ENCODE peak calls at places on chromosomes 7 and 10, in five cellular contexts. N is astrocyte of the cerebellum, H is tibial artery, C is gastrocnemius medialis, O is HCT116. W is an unnamed sample.

GRCh38 chr10:62007145-62007544 is 105.6 kb downstream of the ARID5B start:
- DNase-seq in N (no peak), H (no peak), C (no peak), O (no peak), W (no peak)

GRCh38 chr7:73721237-73721848 is 1.9 kb upstream of the STX1A start:
- DNase-seq in N (no peak), H (peak; percentile 92), C (peak; percentile 91), O (no peak), W (no peak)

GRCh38 chr10:78750418-78750817 is 318.3 kb upstream of the ZMIZ1 start:
- DNase-seq in N (peak; percentile 20), H (no peak), C (no peak), O (no peak), W (no peak)

GRCh38 chr10:35194906-35195305 is 68.3 kb downstream of the CREM start:
- DNase-seq in N (peak; percentile 20), H (no peak), C (no peak), O (peak; percentile 18), W (no peak)

GRCh38 chr7:110637252-110637651 is 453.7 kb upstream of the LRRN3 start:
- DNase-seq in N (no peak), H (no peak), C (no peak), O (no peak), W (no peak)

GRCh38 chr7:5827755-5828154 is 46.3 kb upstream of the RNF216 start:
- DNase-seq in N (no peak), H (no peak), C (no peak), O (peak; percentile 16), W (no peak)

GRCh38 chr10:112446055-112446854 is 459 bp downstream of the ZDHHC6 start:
- DNase-seq in N (no peak), H (no peak), C (no peak), O (no peak), W (no peak)

GRCh38 chr10:86164216-86164774 is 202.3 kb downstream of the GRID1 start:
- DNase-seq in N (no peak), H (peak; percentile 23), C (no peak), O (no peak), W (no peak)

GRCh38 chr7:117873056-117873932 is at the start of gene CTTNBP2:
- DNase-seq in N (peak; percentile 36), H (peak; percentile 74), C (peak; percentile 14), O (peak; percentile 6), W (peak; percentile 73)

GRCh38 chr7:155644971-155645509 is 579 bp downstream of the RBM33 start:
- DNase-seq in N (no peak), H (peak; percentile 68), C (peak; percentile 35), O (no peak), W (no peak)

GRCh38 chr10:28666751-28667467 is 10.4 kb upstream of the BAMBI start:
- DNase-seq in N (no peak), H (no peak), C (no peak), O (no peak), W (no peak)

DNA sequence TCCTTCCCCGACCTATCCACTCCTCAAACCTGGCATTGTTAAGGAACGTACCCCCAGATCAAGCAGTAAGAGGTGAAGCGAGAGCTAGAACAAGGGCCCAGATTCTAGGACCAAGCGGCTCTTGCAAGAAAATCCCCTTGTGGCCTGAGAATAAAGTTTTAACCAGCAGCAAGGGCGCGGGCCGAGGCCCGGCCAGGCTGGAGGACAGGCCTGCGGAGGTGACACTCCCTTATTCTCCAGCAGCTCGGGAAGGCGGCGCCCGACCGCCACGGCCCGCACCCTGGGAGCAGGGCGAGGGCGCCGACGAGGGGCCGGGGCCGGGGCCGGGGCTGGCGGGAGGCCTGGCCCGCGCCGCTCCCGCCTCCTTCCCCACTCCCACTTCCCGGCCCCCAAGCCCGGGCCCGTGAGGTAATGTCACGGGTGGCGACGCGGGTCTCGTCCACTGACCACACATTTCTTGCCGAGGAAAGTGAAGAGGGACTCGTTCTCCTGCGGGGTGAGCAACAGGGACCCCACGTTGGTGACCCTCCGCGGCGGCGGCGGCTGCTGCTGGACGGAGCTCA is 551 bp downstream of the WASL start:
- DNase-seq in N (no peak), H (peak; percentile 70), C (peak; percentile 41), O (no peak), W (peak; percentile 77)
- TF ChIP-seq CTCF in N (no peak), H (no peak), C (no peak), O (no peak), W (no peak)

GRCh38 chr10:114499630-114500190 is 95.4 kb upstream of the AFAP1L2 start:
- DNase-seq in N (no peak), H (no peak), C (no peak), O (no peak), W (no peak)
- H3K4me3 ChIP-seq in N (no peak overlapping the region), H (no peak overlapping the region), C (no peak overlapping the region), O (no peak overlapping the region), W (no peak overlapping the region)

GRCh38 chr7:265192-265997 is 24.6 kb upstream of the FOXL3 start:
- DNase-seq in N (no peak), H (no peak), C (no peak), O (no peak), W (no peak)

GRCh38 chr7:264541-265191 is 25.3 kb upstream of the FOXL3 start:
- DNase-seq in N (no peak), H (no peak), C (no peak), O (no peak), W (no peak)

GRCh38 chr7:268991-269390 is 21.0 kb upstream of the FOXL3 start:
- DNase-seq in N (no peak), H (no peak), C (no peak), O (no peak), W (no peak)

GRCh38 chr7:265998-266850 is 23.7 kb upstream of the FOXL3 start:
- DNase-seq in N (no peak), H (no peak), C (no peak), O (no peak), W (no peak)

DNA sequence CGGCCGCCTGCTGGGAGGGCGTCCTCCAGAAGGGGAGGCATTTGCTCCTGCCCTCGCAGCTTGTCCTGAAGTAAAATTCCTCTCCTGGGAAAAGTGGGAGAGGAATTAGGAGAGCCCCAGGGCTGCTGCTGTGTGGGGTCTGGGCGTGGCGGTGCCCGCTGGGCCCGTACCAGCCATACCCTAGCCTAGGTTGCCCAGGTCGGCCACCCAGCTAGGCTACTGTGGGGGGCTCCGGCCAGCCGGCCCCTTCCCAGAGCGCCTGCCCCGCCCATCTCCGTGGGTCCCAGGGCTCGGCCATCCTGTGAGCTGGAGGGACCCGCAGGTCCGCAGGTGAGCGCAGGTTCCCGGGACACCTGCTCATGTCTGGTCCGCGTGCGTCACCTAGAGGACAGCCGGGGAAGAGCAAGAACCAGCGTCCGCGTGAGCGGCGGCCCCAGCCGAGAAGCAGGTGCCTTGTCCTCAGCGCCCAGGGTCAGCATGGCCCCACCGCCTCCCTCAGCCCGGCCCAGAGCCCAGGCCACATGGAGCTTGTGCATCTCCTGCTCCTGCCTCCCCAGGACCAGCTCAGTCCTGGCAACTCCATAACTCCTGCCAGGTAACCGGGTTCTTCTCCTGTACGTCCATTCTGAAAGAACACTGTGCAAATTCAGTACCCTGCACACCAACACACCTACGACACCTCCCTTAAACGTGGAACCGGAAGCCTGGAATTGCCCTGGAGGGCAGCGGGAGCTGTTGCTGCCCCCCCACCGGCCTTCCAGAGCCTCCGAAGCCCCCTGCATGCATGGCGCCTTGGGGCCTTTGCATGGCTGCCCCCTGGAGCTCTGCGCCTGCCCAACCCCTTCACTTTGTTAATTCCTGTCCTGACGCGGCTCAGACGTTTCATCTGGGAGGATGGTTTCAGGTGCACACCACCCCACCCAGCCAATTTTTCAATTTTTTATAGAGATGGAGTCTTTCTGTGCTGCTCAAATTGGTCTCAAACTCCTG is 22.8 kb upstream of the FOXL3 start:
- DNase-seq in N (no peak), H (no peak), C (no peak), O (no peak), W (no peak)
- TF ChIP-seq CTCF in N (no peak), H (peak; percentile 49), C (peak; percentile 71), O (peak; percentile 23), W (no peak)

DNA sequence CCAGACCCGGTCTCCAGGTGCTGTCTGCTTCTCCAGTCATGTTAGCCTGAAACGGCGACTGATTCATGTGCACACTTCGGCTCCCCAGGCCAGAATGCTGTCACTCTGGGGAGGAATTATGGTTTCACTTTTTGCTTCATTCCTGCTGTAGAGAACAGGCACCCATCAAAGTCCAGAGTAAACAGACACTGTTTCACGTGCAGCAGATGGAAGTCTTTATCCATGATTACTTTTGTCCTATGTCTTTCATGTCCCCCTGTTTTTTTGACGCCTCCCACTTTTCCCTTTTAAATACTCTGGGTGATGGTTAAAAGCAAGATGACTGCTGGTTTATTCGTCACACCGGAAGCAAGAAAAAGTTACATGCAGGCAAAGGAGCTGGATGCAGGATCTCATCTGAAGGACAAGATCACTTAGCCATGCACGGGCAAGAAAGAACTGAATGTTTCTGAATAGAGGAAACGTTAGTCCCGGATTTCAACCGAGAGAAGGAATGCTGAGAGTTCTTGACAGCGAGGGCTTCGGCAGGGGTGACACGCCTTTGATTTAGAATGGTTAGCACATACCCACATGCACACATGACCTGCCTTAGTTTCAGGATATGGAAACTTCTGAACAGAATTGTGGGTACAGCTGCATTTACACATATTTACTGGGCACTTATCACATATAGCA is 250.0 kb upstream of the KLF6 start:
- DNase-seq in N (no peak), H (no peak), C (no peak), O (no peak), W (no peak)
- H3K4me3 ChIP-seq in N (no peak overlapping the region), H (peak overlapping the region; percentile 42), C (peak overlapping the region; percentile 25), O (no peak overlapping the region), W (peak overlapping the region; percentile 62)

GRCh38 chr10:124092270-124093075 is 925 bp downstream of the CHST15 start:
- DNase-seq in N (no peak), H (peak; percentile 74), C (peak; percentile 27), O (no peak), W (peak; percentile 78)
- TF ChIP-seq CTCF in N (no peak), H (peak; percentile 21), C (no peak), O (no peak), W (no peak)

GRCh38 chr7:148535227-148535626 is 55.3 kb upstream of the C7orf33 start:
- DNase-seq in N (no peak), H (no peak), C (no peak), O (no peak), W (no peak)
- H3K4me3 ChIP-seq in N (no peak overlapping the region), H (no peak overlapping the region), C (no peak overlapping the region), O (no peak overlapping the region), W (peak overlapping the region; percentile 29)

GRCh38 chr10:123550680-123551096 is 115.5 kb upstream of the GPR26 start:
- DNase-seq in N (no peak), H (no peak), C (no peak), O (no peak), W (peak; percentile 57)

GRCh38 chr10:123549761-123550454 is 116.2 kb upstream of the GPR26 start:
- DNase-seq in N (no peak), H (no peak), C (no peak), O (no peak), W (peak; percentile 33)

GRCh38 chr10:123548779-123549178 is 117.4 kb upstream of the GPR26 start:
- DNase-seq in N (no peak), H (no peak), C (no peak), O (no peak), W (peak; percentile 3)

GRCh38 chr10:123544986-123545385 is 121.2 kb upstream of the GPR26 start:
- DNase-seq in N (no peak), H (no peak), C (no peak), O (no peak), W (peak; percentile 5)
- TF ChIP-seq CTCF in N (no peak), H (no peak), C (no peak), O (no peak), W (no peak)

W was measured in coronary artery.